ENCODE peak calls at places on chromosomes 16 and 17, in six cellular contexts. One of them, this sample, is unnamed.

GRCh38 chr17:41413982-41414381 is 10.4 kb downstream of the KRT37 start:
- DNase-seq in ELR: no peak
- DNase-seq in activated T-cell treated with anti-CD3 and anti-CD28 coated beads, Interleukin-2, amount 50 U/mL, for 72 hours: no peak
- DNase-seq in HEK293T: no peak
- DNase-seq in epithelial cell of esophagus: no peak
- DNase-seq in Calu3: no peak
- DNase-seq in this sample: no peak

GRCh38 chr17:17525331-17525730 is 29.1 kb upstream of the RASD1 start:
- DNase-seq in ELR: no peak
- DNase-seq in activated T-cell treated with anti-CD3 and anti-CD28 coated beads, Interleukin-2, amount 50 U/mL, for 72 hours: no peak
- DNase-seq in HEK293T: no peak
- DNase-seq in epithelial cell of esophagus: no peak
- DNase-seq in Calu3: no peak
- DNase-seq in this sample: no peak

GRCh38 chr17:9971991-9972390 is 66.9 kb upstream of the RCVRN start:
- DNase-seq in ELR: peak
- DNase-seq in activated T-cell treated with anti-CD3 and anti-CD28 coated beads, Interleukin-2, amount 50 U/mL, for 72 hours: no peak
- DNase-seq in HEK293T: peak
- DNase-seq in epithelial cell of esophagus: no peak
- DNase-seq in Calu3: peak
- DNase-seq in this sample: no peak

GRCh38 chr17:68794636-68795503 is 160.3 kb downstream of the ABCA8 start:
- DNase-seq in ELR: peak
- DNase-seq in activated T-cell treated with anti-CD3 and anti-CD28 coated beads, Interleukin-2, amount 50 U/mL, for 72 hours: no peak
- DNase-seq in HEK293T: no peak
- DNase-seq in epithelial cell of esophagus: peak
- DNase-seq in Calu3: no peak
- DNase-seq in this sample: no peak

GRCh38 chr17:45730192-45730591 is 53.9 kb upstream of the CRHR1 start:
- DNase-seq in ELR: no peak
- DNase-seq in activated T-cell treated with anti-CD3 and anti-CD28 coated beads, Interleukin-2, amount 50 U/mL, for 72 hours: no peak
- DNase-seq in HEK293T: no peak
- DNase-seq in epithelial cell of esophagus: no peak
- DNase-seq in Calu3: no peak
- DNase-seq in this sample: no peak

GRCh38 chr16:85612801-85613608 is at the start of gene GSE1:
- DNase-seq in ELR: peak
- DNase-seq in activated T-cell treated with anti-CD3 and anti-CD28 coated beads, Interleukin-2, amount 50 U/mL, for 72 hours: peak
- DNase-seq in HEK293T: peak
- DNase-seq in epithelial cell of esophagus: peak
- DNase-seq in Calu3: peak
- DNase-seq in this sample: peak

GRCh38 chr17:39144414-39144813 is 7.0 kb downstream of the PLXDC1 start:
- DNase-seq in ELR: peak
- DNase-seq in activated T-cell treated with anti-CD3 and anti-CD28 coated beads, Interleukin-2, amount 50 U/mL, for 72 hours: no peak
- DNase-seq in HEK293T: no peak
- DNase-seq in epithelial cell of esophagus: peak
- DNase-seq in Calu3: peak
- DNase-seq in this sample: no peak

GRCh38 chr17:61250335-61250890 is 149.2 kb upstream of the TBX2 start:
- DNase-seq in ELR: peak
- DNase-seq in activated T-cell treated with anti-CD3 and anti-CD28 coated beads, Interleukin-2, amount 50 U/mL, for 72 hours: no peak
- DNase-seq in HEK293T: no peak
- DNase-seq in epithelial cell of esophagus: peak
- DNase-seq in Calu3: no peak
- DNase-seq in this sample: no peak

GRCh38 chr16:80317132-80318098 is 223.4 kb upstream of the DYNLRB2 start:
- DNase-seq in ELR: peak
- DNase-seq in activated T-cell treated with anti-CD3 and anti-CD28 coated beads, Interleukin-2, amount 50 U/mL, for 72 hours: no peak
- DNase-seq in HEK293T: peak
- DNase-seq in epithelial cell of esophagus: peak
- DNase-seq in Calu3: no peak
- DNase-seq in this sample: no peak

GRCh38 chr17:76444518-76445311 is 8.2 kb downstream of the UBE2O start:
- DNase-seq in ELR: peak
- DNase-seq in activated T-cell treated with anti-CD3 and anti-CD28 coated beads, Interleukin-2, amount 50 U/mL, for 72 hours: no peak
- DNase-seq in HEK293T: no peak
- DNase-seq in epithelial cell of esophagus: no peak
- DNase-seq in Calu3: no peak
- DNase-seq in this sample: no peak

GRCh38 chr16:5412721-5413120 is 315.1 kb upstream of the EEF2KMT start:
- DNase-seq in ELR: no peak
- DNase-seq in activated T-cell treated with anti-CD3 and anti-CD28 coated beads, Interleukin-2, amount 50 U/mL, for 72 hours: no peak
- DNase-seq in HEK293T: no peak
- DNase-seq in epithelial cell of esophagus: no peak
- DNase-seq in Calu3: no peak
- DNase-seq in this sample: no peak

GRCh38 chr17:76357597-76358158 is 4.0 kb upstream of the PRPSAP1 start:
- DNase-seq in ELR: no peak
- DNase-seq in activated T-cell treated with anti-CD3 and anti-CD28 coated beads, Interleukin-2, amount 50 U/mL, for 72 hours: no peak
- DNase-seq in HEK293T: no peak
- DNase-seq in epithelial cell of esophagus: no peak
- DNase-seq in Calu3: no peak
- DNase-seq in this sample: no peak

GRCh38 chr17:39684369-39685043 is 3.4 kb downstream of the PGAP3 start:
- DNase-seq in ELR: no peak
- DNase-seq in activated T-cell treated with anti-CD3 and anti-CD28 coated beads, Interleukin-2, amount 50 U/mL, for 72 hours: no peak
- DNase-seq in HEK293T: no peak
- DNase-seq in epithelial cell of esophagus: no peak
- DNase-seq in Calu3: peak
- DNase-seq in this sample: no peak

GRCh38 chr16:50521246-50521900 is 26.8 kb upstream of the NKD1 start:
- DNase-seq in ELR: no peak
- DNase-seq in activated T-cell treated with anti-CD3 and anti-CD28 coated beads, Interleukin-2, amount 50 U/mL, for 72 hours: no peak
- DNase-seq in HEK293T: no peak
- DNase-seq in epithelial cell of esophagus: no peak
- DNase-seq in Calu3: no peak
- DNase-seq in this sample: no peak